ENCODE peak calls at places on chromosome 6, in six cellular contexts. One of them, this sample, is unnamed.

GRCh38 chr6:136971609-136972008 is 49.5 kb downstream of the SLC35D3 start:
- DNase-seq in HCT116: no peak
- DNase-seq in fibroblast of mammary gland: no peak
- DNase-seq in Panc1: no peak
- DNase-seq in OCI-LY7: no peak
- DNase-seq in foreskin fibroblast: no peak
- DNase-seq in this sample: no peak

GRCh38 chr6:143400258-143401059 is 50.0 kb downstream of the ADAT2 start:
- DNase-seq in HCT116: no peak
- DNase-seq in fibroblast of mammary gland: no peak
- DNase-seq in Panc1: no peak
- DNase-seq in OCI-LY7: peak
- DNase-seq in foreskin fibroblast: no peak
- DNase-seq in this sample: peak

GRCh38 chr6:114659513-114659912 is 316.7 kb upstream of the HS3ST5 start:
- DNase-seq in HCT116: no peak
- DNase-seq in fibroblast of mammary gland: no peak
- DNase-seq in Panc1: no peak
- DNase-seq in OCI-LY7: no peak
- DNase-seq in foreskin fibroblast: no peak
- DNase-seq in this sample: no peak

GRCh38 chr6:26361544-26361943 is 3.5 kb upstream of the BTN3A2 start:
- DNase-seq in HCT116: no peak
- DNase-seq in fibroblast of mammary gland: no peak
- DNase-seq in Panc1: no peak
- DNase-seq in OCI-LY7: no peak
- DNase-seq in foreskin fibroblast: no peak
- DNase-seq in this sample: no peak

GRCh38 chr6:37205189-37205996 is 35.4 kb downstream of the PIM1 start:
- DNase-seq in HCT116: no peak
- DNase-seq in fibroblast of mammary gland: no peak
- DNase-seq in Panc1: no peak
- DNase-seq in OCI-LY7: no peak
- DNase-seq in foreskin fibroblast: no peak
- DNase-seq in this sample: no peak

GRCh38 chr6:142943746-142944125 is 1.2 kb downstream of the HIVEP2 start:
- DNase-seq in HCT116: no peak
- DNase-seq in fibroblast of mammary gland: peak
- DNase-seq in Panc1: no peak
- DNase-seq in OCI-LY7: peak
- DNase-seq in foreskin fibroblast: peak
- DNase-seq in this sample: peak

GRCh38 chr6:25703005-25703404 is 51.0 kb downstream of the SCGN start:
- DNase-seq in HCT116: no peak
- DNase-seq in fibroblast of mammary gland: no peak
- DNase-seq in Panc1: no peak
- DNase-seq in OCI-LY7: no peak
- DNase-seq in foreskin fibroblast: no peak
- DNase-seq in this sample: no peak

GRCh38 chr6:152634773-152635172 is 2.4 kb downstream of the SYNE1 start:
- DNase-seq in HCT116: no peak
- DNase-seq in fibroblast of mammary gland: no peak
- DNase-seq in Panc1: no peak
- DNase-seq in OCI-LY7: no peak
- DNase-seq in foreskin fibroblast: no peak
- DNase-seq in this sample: peak

GRCh38 chr6:6366778-6367177 is 46.3 kb upstream of the F13A1 start:
- DNase-seq in HCT116: no peak
- DNase-seq in fibroblast of mammary gland: no peak
- DNase-seq in Panc1: no peak
- DNase-seq in OCI-LY7: no peak
- DNase-seq in foreskin fibroblast: no peak
- DNase-seq in this sample: no peak

GRCh38 chr6:26273673-26274595 is 91.1 kb upstream of the BTN3A2 start:
- DNase-seq in HCT116: no peak
- DNase-seq in fibroblast of mammary gland: peak
- DNase-seq in Panc1: no peak
- DNase-seq in OCI-LY7: peak
- DNase-seq in foreskin fibroblast: peak
- DNase-seq in this sample: peak

GRCh38 chr6:36625161-36625919 is 31.2 kb downstream of the SRSF3 start:
- DNase-seq in HCT116: no peak
- DNase-seq in fibroblast of mammary gland: peak
- DNase-seq in Panc1: no peak
- DNase-seq in OCI-LY7: no peak
- DNase-seq in foreskin fibroblast: peak
- DNase-seq in this sample: no peak

GRCh38 chr6:46932526-46932925 is 10.8 kb upstream of the ADGRF5 start:
- DNase-seq in HCT116: no peak
- DNase-seq in fibroblast of mammary gland: peak
- DNase-seq in Panc1: no peak
- DNase-seq in OCI-LY7: no peak
- DNase-seq in foreskin fibroblast: no peak
- DNase-seq in this sample: no peak

GRCh38 chr6:71289802-71290175 is 1.2 kb downstream of the OGFRL1 start:
- DNase-seq in HCT116: no peak
- DNase-seq in fibroblast of mammary gland: no peak
- DNase-seq in Panc1: no peak
- DNase-seq in OCI-LY7: no peak
- DNase-seq in foreskin fibroblast: no peak
- DNase-seq in this sample: no peak

GRCh38 chr6:156866181-156866862 is 89.1 kb downstream of the ARID1B start:
- DNase-seq in HCT116: no peak
- DNase-seq in fibroblast of mammary gland: peak
- DNase-seq in Panc1: no peak
- DNase-seq in OCI-LY7: peak
- DNase-seq in foreskin fibroblast: peak
- DNase-seq in this sample: peak

GRCh38 chr6:28710466-28711191 is 184.9 kb downstream of the GPX5 start:
- DNase-seq in HCT116: no peak
- DNase-seq in fibroblast of mammary gland: peak
- DNase-seq in Panc1: peak
- DNase-seq in OCI-LY7: peak
- DNase-seq in foreskin fibroblast: no peak
- DNase-seq in this sample: peak

GRCh38 chr6:84536914-84537638 is 227.3 kb downstream of the TBX18 start:
- DNase-seq in HCT116: no peak
- DNase-seq in fibroblast of mammary gland: peak
- DNase-seq in Panc1: no peak
- DNase-seq in OCI-LY7: no peak
- DNase-seq in foreskin fibroblast: no peak
- DNase-seq in this sample: no peak

GRCh38 chr6:104326173-104327001 is 533.3 kb downstream of the HACE1 start:
- DNase-seq in HCT116: no peak
- DNase-seq in fibroblast of mammary gland: peak
- DNase-seq in Panc1: no peak
- DNase-seq in OCI-LY7: no peak
- DNase-seq in foreskin fibroblast: peak
- DNase-seq in this sample: peak

GRCh38 chr6:38136547-38136946 is 317.0 kb downstream of the ZFAND3 start:
- DNase-seq in HCT116: no peak
- DNase-seq in fibroblast of mammary gland: peak
- DNase-seq in Panc1: no peak
- DNase-seq in OCI-LY7: no peak
- DNase-seq in foreskin fibroblast: peak
- DNase-seq in this sample: no peak

GRCh38 chr6:155418017-155418749 is 37.5 kb downstream of the NOX3 start:
- DNase-seq in HCT116: no peak
- DNase-seq in fibroblast of mammary gland: peak
- DNase-seq in Panc1: no peak
- DNase-seq in OCI-LY7: peak
- DNase-seq in foreskin fibroblast: peak
- DNase-seq in this sample: peak

GRCh38 chr6:46549155-46549554 is 57.9 kb upstream of the RCAN2 start:
- DNase-seq in HCT116: no peak
- DNase-seq in fibroblast of mammary gland: no peak
- DNase-seq in Panc1: no peak
- DNase-seq in OCI-LY7: no peak
- DNase-seq in foreskin fibroblast: no peak
- DNase-seq in this sample: no peak

GRCh38 chr6:13038315-13039261 is 289.7 kb downstream of the TBC1D7 start:
- DNase-seq in HCT116: no peak
- DNase-seq in fibroblast of mammary gland: peak
- DNase-seq in Panc1: no peak
- DNase-seq in OCI-LY7: no peak
- DNase-seq in foreskin fibroblast: no peak
- DNase-seq in this sample: no peak

GRCh38 chr6:113031591-113031990 is 684.5 kb downstream of the RFPL4B start:
- DNase-seq in HCT116: no peak
- DNase-seq in fibroblast of mammary gland: no peak
- DNase-seq in Panc1: no peak
- DNase-seq in OCI-LY7: no peak
- DNase-seq in foreskin fibroblast: no peak
- DNase-seq in this sample: no peak

GRCh38 chr6:141349710-141350109 is 783.0 kb upstream of the GJE1 start:
- DNase-seq in HCT116: no peak
- DNase-seq in fibroblast of mammary gland: no peak
- DNase-seq in Panc1: no peak
- DNase-seq in OCI-LY7: no peak
- DNase-seq in foreskin fibroblast: no peak
- DNase-seq in this sample: no peak

GRCh38 chr6:141351721-141352120 is 781.0 kb upstream of the GJE1 start:
- DNase-seq in HCT116: no peak
- DNase-seq in fibroblast of mammary gland: no peak
- DNase-seq in Panc1: no peak
- DNase-seq in OCI-LY7: no peak
- DNase-seq in foreskin fibroblast: no peak
- DNase-seq in this sample: no peak

GRCh38 chr6:141359953-141360352 is 772.8 kb upstream of the GJE1 start:
- DNase-seq in HCT116: no peak
- DNase-seq in fibroblast of mammary gland: peak
- DNase-seq in Panc1: no peak
- DNase-seq in OCI-LY7: no peak
- DNase-seq in foreskin fibroblast: no peak
- DNase-seq in this sample: no peak

GRCh38 chr6:141354191-141354950 is 778.4 kb upstream of the GJE1 start:
- DNase-seq in HCT116: peak
- DNase-seq in fibroblast of mammary gland: no peak
- DNase-seq in Panc1: no peak
- DNase-seq in OCI-LY7: peak
- DNase-seq in foreskin fibroblast: no peak
- DNase-seq in this sample: no peak
- TF ChIP-seq CTCF in HCT116: peak
- TF ChIP-seq CTCF in fibroblast of mammary gland: no peak
- TF ChIP-seq CTCF in Panc1: peak
- TF ChIP-seq CTCF in OCI-LY7: peak
- TF ChIP-seq CTCF in foreskin fibroblast: no peak
- TF ChIP-seq CTCF in this sample: no peak

GRCh38 chr6:7672066-7673062 is 53.5 kb upstream of the BMP6 start:
- DNase-seq in HCT116: no peak
- DNase-seq in fibroblast of mammary gland: peak
- DNase-seq in Panc1: no peak
- DNase-seq in OCI-LY7: no peak
- DNase-seq in foreskin fibroblast: peak
- DNase-seq in this sample: no peak

GRCh38 chr6:7671581-7671980 is 54.3 kb upstream of the BMP6 start:
- DNase-seq in HCT116: no peak
- DNase-seq in fibroblast of mammary gland: peak
- DNase-seq in Panc1: no peak
- DNase-seq in OCI-LY7: no peak
- DNase-seq in foreskin fibroblast: peak
- DNase-seq in this sample: no peak

GRCh38 chr6:7669742-7670141 is 56.2 kb upstream of the BMP6 start:
- DNase-seq in HCT116: no peak
- DNase-seq in fibroblast of mammary gland: no peak
- DNase-seq in Panc1: no peak
- DNase-seq in OCI-LY7: no peak
- DNase-seq in foreskin fibroblast: no peak
- DNase-seq in this sample: no peak

GRCh38 chr6:7673063-7673536 is 52.8 kb upstream of the BMP6 start:
- DNase-seq in HCT116: peak
- DNase-seq in fibroblast of mammary gland: peak
- DNase-seq in Panc1: no peak
- DNase-seq in OCI-LY7: no peak
- DNase-seq in foreskin fibroblast: peak
- DNase-seq in this sample: peak

GRCh38 chr6:7671076-7671475 is 54.8 kb upstream of the BMP6 start:
- DNase-seq in HCT116: no peak
- DNase-seq in fibroblast of mammary gland: peak
- DNase-seq in Panc1: no peak
- DNase-seq in OCI-LY7: no peak
- DNase-seq in foreskin fibroblast: peak
- DNase-seq in this sample: no peak
- H3K4me3 ChIP-seq in HCT116: no peak
- H3K4me3 ChIP-seq in fibroblast of mammary gland: no peak
- H3K4me3 ChIP-seq in Panc1: no peak
- H3K4me3 ChIP-seq in OCI-LY7: no peak
- H3K4me3 ChIP-seq in foreskin fibroblast: no peak
- H3K4me3 ChIP-seq in this sample: no peak

GRCh38 chr6:57195457-57195856 is 23.3 kb downstream of the BAG2 start:
- DNase-seq in HCT116: no peak
- DNase-seq in fibroblast of mammary gland: no peak
- DNase-seq in Panc1: no peak
- DNase-seq in OCI-LY7: no peak
- DNase-seq in foreskin fibroblast: no peak
- DNase-seq in this sample: no peak

GRCh38 chr6:57193177-57193576 is 21.1 kb downstream of the BAG2 start:
- DNase-seq in HCT116: no peak
- DNase-seq in fibroblast of mammary gland: peak
- DNase-seq in Panc1: no peak
- DNase-seq in OCI-LY7: no peak
- DNase-seq in foreskin fibroblast: peak
- DNase-seq in this sample: no peak

DNA sequence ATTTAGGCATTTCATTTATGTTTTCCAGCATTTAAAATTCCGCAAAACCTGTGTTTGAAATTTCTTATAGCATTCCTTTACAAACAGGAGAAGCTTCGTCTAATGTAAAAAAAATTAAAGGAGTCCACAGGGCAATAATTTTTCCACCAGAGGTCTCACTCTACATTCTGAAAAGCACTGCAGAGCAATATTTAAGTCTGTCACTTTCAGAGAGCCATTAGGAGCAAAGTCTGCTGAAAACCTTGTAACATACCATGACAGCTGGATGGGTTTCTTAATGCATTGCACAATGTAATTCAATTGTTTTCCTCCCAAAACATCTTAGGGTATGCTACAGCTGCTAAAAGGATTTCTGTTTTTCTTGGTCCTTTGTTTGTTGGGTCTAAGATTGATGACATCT is 18.0 kb downstream of the BAG2 start:
- DNase-seq in HCT116: no peak
- DNase-seq in fibroblast of mammary gland: peak
- DNase-seq in Panc1: no peak
- DNase-seq in OCI-LY7: peak
- DNase-seq in foreskin fibroblast: peak
- DNase-seq in this sample: peak
- TF ChIP-seq CTCF in HCT116: peak
- TF ChIP-seq CTCF in fibroblast of mammary gland: peak
- TF ChIP-seq CTCF in Panc1: peak
- TF ChIP-seq CTCF in OCI-LY7: peak
- TF ChIP-seq CTCF in foreskin fibroblast: peak
- TF ChIP-seq CTCF in this sample: no peak

DNA sequence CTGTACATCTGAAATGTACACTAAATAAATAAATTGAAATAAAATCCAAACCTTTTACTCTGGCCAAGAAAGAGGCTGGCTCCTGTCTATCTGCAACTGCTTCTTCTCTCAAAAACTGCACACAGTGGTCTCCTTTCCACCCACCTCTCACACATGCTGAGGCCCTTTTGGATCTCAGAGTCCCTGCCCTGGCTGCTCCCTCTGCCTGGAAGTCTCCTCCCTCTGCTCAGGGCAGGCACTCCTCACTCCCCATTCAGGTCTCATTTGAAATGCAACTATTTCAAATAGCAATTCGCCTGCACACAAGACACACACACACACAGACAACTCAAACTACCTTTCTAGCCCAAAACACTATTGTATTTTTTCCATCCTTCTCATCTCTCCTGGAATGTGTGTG is 348.8 kb downstream of the PKHD1 start:
- DNase-seq in HCT116: no peak
- DNase-seq in fibroblast of mammary gland: no peak
- DNase-seq in Panc1: no peak
- DNase-seq in OCI-LY7: no peak
- DNase-seq in foreskin fibroblast: no peak
- DNase-seq in this sample: no peak
- H3K4me3 ChIP-seq in HCT116: no peak
- H3K4me3 ChIP-seq in fibroblast of mammary gland: no peak
- H3K4me3 ChIP-seq in Panc1: no peak
- H3K4me3 ChIP-seq in OCI-LY7: no peak
- H3K4me3 ChIP-seq in foreskin fibroblast: no peak
- H3K4me3 ChIP-seq in this sample: no peak